ENCODE peak calls at places on chromosomes 5 and 9, in five cellular contexts. F is activated T-helper 1 cell treated with Interleukin-2 at 50 U/mL for 16 hours, Q is heart left ventricle, U is RPMI8226, Z is astrocyte of the spinal cord. N is an unnamed sample.

GRCh38 chr5:146523698-146524097 is 7.7 kb upstream of the GPR151 start:
- DNase-seq in U (no peak), Z (no peak), F (no peak), Q (no peak), N (no peak)

GRCh38 chr5:139637438-139638089 is 10.6 kb upstream of the CXXC5 start:
- DNase-seq in F (no peak), Z (peak), Q (peak), U (peak), N (peak)

GRCh38 chr9:3794005-3794404 is 268.2 kb upstream of the RFX3 start:
- DNase-seq in U (no peak), Z (peak), F (no peak), Q (no peak), N (no peak)

GRCh38 chr5:124677376-124677998 is 69.0 kb downstream of the ZNF608 start:
- DNase-seq in F (no peak), Q (no peak), U (no peak), Z (no peak), N (peak)

GRCh38 chr5:112951124-112951702 is 25.4 kb upstream of the DCP2 start:
- DNase-seq in Q (no peak), Z (no peak), U (no peak), F (no peak), N (no peak)

GRCh38 chr5:39315995-39316394 is 48.3 kb downstream of the C9 start:
- DNase-seq in Q (no peak), Z (no peak), F (no peak), U (no peak), N (no peak)

GRCh38 chr9:127949827-127950512 is 12.3 kb upstream of the DPM2 start:
- DNase-seq in Z (no peak), F (no peak), Q (no peak), U (no peak), N (no peak)

GRCh38 chr5:181181650-181182565 is 23.1 kb downstream of the TRIM7 start:
- DNase-seq in Z (peak), U (peak), Q (peak), F (peak), N (peak)

GRCh38 chr5:67206381-67207328 is 10.1 kb upstream of the CD180 start:
- DNase-seq in F (peak), Q (no peak), U (peak), Z (peak), N (peak)

GRCh38 chr5:82349651-82350050 is 71.5 kb upstream of the RPS23 start:
- DNase-seq in U (peak), Z (no peak), F (no peak), Q (no peak), N (peak)

GRCh38 chr9:107239474-107239873 is 43.6 kb upstream of the RAD23B start:
- DNase-seq in U (peak), Z (no peak), Q (no peak), F (no peak), N (peak)

GRCh38 chr9:130590305-130590704 is 10.9 kb downstream of the FUBP3 start:
- DNase-seq in Z (no peak), Q (peak), U (no peak), F (no peak), N (no peak)

GRCh38 chr5:56123531-56124243 is 109.4 kb downstream of the ANKRD55 start:
- DNase-seq in Z (peak), Q (peak), U (no peak), F (no peak), N (peak)

GRCh38 chr5:134510970-134511795 is 14.3 kb upstream of the JADE2 start:
- DNase-seq in F (no peak), Q (no peak), Z (peak), U (no peak), N (peak)

GRCh38 chr9:33813712-33814641 is 3.0 kb upstream of the UBE2R2 start:
- DNase-seq in U (peak), F (no peak), Q (no peak), Z (peak), N (peak)

GRCh38 chr9:34253460-34253837 is 74.6 kb downstream of the UBAP1 start:
- DNase-seq in U (no peak), Z (peak), F (no peak), Q (peak), N (peak)

GRCh38 chr5:124402144-124402581 is 344.3 kb downstream of the ZNF608 start:
- DNase-seq in U (no peak), F (no peak), Z (peak), Q (peak), N (no peak)

GRCh38 chr9:16413509-16414016 is 456.9 kb downstream of the BNC2 start:
- DNase-seq in U (no peak), F (no peak), Q (no peak), Z (peak), N (peak)

GRCh38 chr5:53560028-53560427 is 411 bp upstream of the NDUFS4 start:
- DNase-seq in Z (no peak), F (no peak), Q (no peak), U (no peak), N (no peak)

GRCh38 chr9:83572524-83572923 is 34.3 kb upstream of the FRMD3 start:
- DNase-seq in U (no peak), F (no peak), Q (peak), Z (peak), N (no peak)

GRCh38 chr9:22244141-22245011 is 202.2 kb upstream of the DMRTA1 start:
- DNase-seq in Z (peak), F (no peak), U (peak), Q (no peak), N (peak)

GRCh38 chr5:52043543-52043942 is 660.3 kb downstream of the ISL1 start:
- DNase-seq in F (no peak), U (no peak), Q (no peak), Z (no peak), N (no peak)

GRCh38 chr9:8366161-8366926 is 566.8 kb upstream of the DMAC1 start:
- DNase-seq in F (no peak), U (no peak), Z (peak), Q (peak), N (peak)

GRCh38 chr5:151234476-151235238 is 10.8 kb upstream of the CCDC69 start:
- DNase-seq in Z (peak), Q (peak), U (peak), F (no peak), N (peak)

GRCh38 chr9:22050924-22051323 is 41.8 kb upstream of the CDKN2B start:
- DNase-seq in Z (no peak), Q (no peak), U (no peak), F (no peak), N (peak)